ENCODE peak calls at places on chromosome 11, in five cellular contexts. C is CD4-positive, CD25-positive, alpha-beta regulatory T cell; L is BJ; W is CD8-positive, alpha-beta T cell; B is CD4-positive, alpha-beta memory T cell. Q is an unnamed sample. For H3K36me3 and H3K27me3, the result is how much of the 10 kb centered on the place peaks cover.

GRCh38 chr11:115706735-115707134 is 202.5 kb upstream of the CADM1 start:
- DNase-seq in C (no peak), L (no peak), W (no peak), B (no peak), Q (peak)

GRCh38 chr11:34379081-34379480 is 21.3 kb upstream of the ABTB2 start:
- DNase-seq in C (no peak), L (no peak), W (no peak), B (no peak), Q (peak)

GRCh38 chr11:69368119-69368880 is 74.3 kb downstream of the MYEOV start:
- DNase-seq in C (no peak), L (no peak), W (no peak), B (no peak), Q (no peak)

GRCh38 chr11:74755395-74755995 is 6.8 kb downstream of the RNF169 start:
- DNase-seq in C (no peak), L (no peak), W (no peak), B (no peak), Q (no peak)

GRCh38 chr11:9756461-9756860 is 92.6 kb downstream of the SWAP70 start:
- DNase-seq in C (no peak), L (no peak), W (no peak), B (no peak), Q (no peak)

GRCh38 chr11:10502770-10503169 is 38.2 kb downstream of the RNF141 start:
- DNase-seq in C (no peak), L (no peak), W (no peak), B (no peak), Q (no peak)

GRCh38 chr11:6633422-6634408 is 14.5 kb upstream of the TPP1 start:
- DNase-seq in C (no peak), L (no peak), W (no peak), B (no peak), Q (no peak)

GRCh38 chr11:9002920-9003572 is 755 bp downstream of the NRIP3 start:
- DNase-seq in C (no peak), L (no peak), W (peak), B (no peak), Q (no peak)

GRCh38 chr11:112174789-112175595 is at the start of gene BCO2:
- DNase-seq in C (peak), L (peak), W (no peak), B (peak), Q (peak)

GRCh38 chr11:801097-801780 is 3.2 kb upstream of the SLC25A22 start:
- DNase-seq in C (no peak), L (no peak), W (no peak), B (no peak), Q (no peak)

GRCh38 chr11:96324912-96325311 is 18.1 kb downstream of the MAML2 start:
- DNase-seq in C (no peak), L (peak), W (no peak), B (no peak), Q (peak)

GRCh38 chr11:6249822-6250555 is 9.6 kb upstream of the CCKBR start:
- DNase-seq in C (no peak), L (no peak), W (no peak), B (no peak), Q (peak)

GRCh38 chr11:120908521-120909181 is 115.3 kb upstream of the TBCEL start:
- DNase-seq in C (no peak), L (no peak), W (no peak), B (no peak), Q (no peak)

GRCh38 chr11:17923213-17923612 is 89.6 kb downstream of the SERGEF start:
- DNase-seq in C (no peak), L (no peak), W (no peak), B (no peak), Q (no peak)

GRCh38 chr11:70806461-70807194 is 408.3 kb downstream of the CTTN start:
- DNase-seq in C (no peak), L (no peak), W (no peak), B (no peak), Q (no peak)

GRCh38 chr11:22703040-22703439 is 36.6 kb downstream of the GAS2 start:
- DNase-seq in C (no peak), L (no peak), W (no peak), B (no peak), Q (no peak)

GRCh38 chr11:102421262-102421661 is 31.3 kb downstream of the TMEM123 start:
- DNase-seq in C (no peak), L (no peak), W (no peak), B (peak), Q (no peak)

GRCh38 chr11:30984442-30984816 is 385.1 kb downstream of the DCDC1 start:
- DNase-seq in C (no peak), L (no peak), W (no peak), B (no peak), Q (no peak)

GRCh38 chr11:133519560-133519959 is 12.7 kb downstream of the OPCML start:
- DNase-seq in C (no peak), L (no peak), W (no peak), B (no peak), Q (no peak)

GRCh38 chr11:23205156-23205871 is 345.0 kb upstream of the CCDC179 start:
- DNase-seq in C (no peak), L (no peak), W (no peak), B (no peak), Q (no peak)

GRCh38 chr11:70497536-70498075 is 99.3 kb downstream of the CTTN start:
- DNase-seq in C (no peak), L (no peak), W (no peak), B (no peak), Q (no peak)

GRCh38 chr11:47514825-47515647 is 37.9 kb downstream of the CELF1 start:
- DNase-seq in C (no peak), L (peak), W (no peak), B (no peak), Q (peak)

GRCh38 chr11:29334781-29335140 is 682.1 kb downstream of the KCNA4 start:
- DNase-seq in C (no peak), L (no peak), W (no peak), B (no peak), Q (no peak)

GRCh38 chr11:34274712-34275398 is 83.0 kb downstream of the ABTB2 start:
- DNase-seq in C (no peak), L (peak), W (no peak), B (no peak), Q (peak)

DNA sequence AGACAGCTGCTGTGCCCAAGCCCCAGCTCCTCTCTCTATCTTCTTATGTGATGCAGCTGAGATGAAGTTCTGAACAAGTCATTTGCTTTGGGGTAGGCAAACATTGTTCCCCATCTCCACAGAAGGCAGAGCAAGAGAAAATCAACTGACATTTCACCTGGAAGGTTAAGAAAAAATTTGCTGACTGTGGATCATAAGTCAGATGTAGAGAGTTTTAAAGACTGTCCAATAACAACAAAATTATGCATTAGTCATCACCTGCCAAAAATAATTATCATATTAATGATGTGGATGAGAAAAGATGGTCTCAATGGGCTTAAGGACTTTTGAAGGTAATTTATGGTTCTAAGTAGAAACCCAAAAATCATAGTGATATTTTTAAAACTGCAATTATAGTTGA is 59.2 kb downstream of the KCNJ1 start:
- DNase-seq in C (no peak), L (no peak), W (no peak), B (no peak), Q (no peak)
- H3K36me3 ChIP-seq in C (half or more), L (under half), W (half or more), B (half or more), Q (under half)

DNA sequence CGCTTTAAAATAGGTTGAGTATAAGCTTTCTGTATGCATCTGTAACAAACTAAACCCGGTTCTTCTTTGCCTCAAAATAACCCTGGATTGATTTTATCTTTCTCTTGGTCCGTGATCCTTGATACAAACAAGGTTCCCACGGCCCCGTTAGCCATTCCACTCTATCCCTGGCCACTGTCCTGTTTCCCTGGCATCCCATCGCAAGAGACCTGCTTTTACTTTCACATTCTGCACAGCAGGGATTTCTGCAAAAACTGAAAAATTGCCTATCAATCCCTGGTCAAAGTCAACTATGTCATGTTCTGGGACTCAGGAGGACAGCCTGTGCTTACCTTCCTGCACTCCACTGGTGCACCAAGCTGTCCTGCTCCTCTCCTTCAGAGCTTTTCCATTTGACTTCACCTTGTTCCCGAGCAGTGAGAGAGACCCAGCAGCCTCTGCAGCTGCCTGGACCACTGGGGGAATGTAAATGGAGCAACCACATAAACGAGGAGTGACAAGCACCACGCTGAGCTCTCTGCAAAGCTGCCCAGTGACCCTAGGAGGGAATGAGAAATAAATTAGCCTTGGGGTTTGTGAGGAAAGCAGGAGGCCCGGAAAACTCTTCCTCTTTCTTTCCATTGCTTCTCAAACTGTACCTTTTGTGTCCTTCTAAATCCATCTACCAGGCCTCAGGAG is 175.9 kb downstream of the NTM start:
- DNase-seq in C (no peak), L (no peak), W (no peak), B (no peak), Q (no peak)
- H3K4me3 ChIP-seq in C (no peak), L (no peak), W (no peak), B (no peak), Q (no peak)

GRCh38 chr11:19762266-19762665 is 49.6 kb downstream of the NAV2 start:
- DNase-seq in C (no peak), L (no peak), W (no peak), B (no peak), Q (no peak)

GRCh38 chr11:19766206-19766605 is 53.6 kb downstream of the NAV2 start:
- DNase-seq in C (no peak), L (no peak), W (no peak), B (no peak), Q (no peak)

GRCh38 chr11:19766810-19767209 is 54.2 kb downstream of the NAV2 start:
- DNase-seq in C (no peak), L (no peak), W (no peak), B (no peak), Q (peak)

GRCh38 chr11:19759389-19759788 is 46.8 kb downstream of the NAV2 start:
- DNase-seq in C (no peak), L (no peak), W (no peak), B (no peak), Q (no peak)

DNA sequence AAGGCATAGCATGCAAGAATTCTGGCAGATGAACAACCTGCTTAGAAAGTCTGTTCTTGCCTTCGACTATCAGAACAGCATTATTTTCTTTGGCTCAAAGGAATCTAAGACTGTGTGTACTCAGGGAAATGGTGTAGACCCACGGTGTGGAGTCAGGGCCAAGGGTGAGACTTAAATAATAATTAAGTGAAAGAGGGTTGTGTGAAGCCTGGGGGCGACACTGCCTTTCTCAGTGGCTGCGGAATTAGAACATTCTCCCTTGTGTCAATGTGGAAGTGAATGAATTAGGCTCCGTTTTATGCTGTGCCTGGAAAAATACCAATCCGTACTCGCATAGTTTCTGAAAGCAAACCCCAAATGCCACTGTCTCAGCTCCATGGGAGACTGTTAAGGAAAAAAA is 50.7 kb downstream of the NAV2 start:
- DNase-seq in C (no peak), L (no peak), W (no peak), B (no peak), Q (no peak)
- H3K27me3 ChIP-seq in C (under half), L (under half), W (under half), B (under half), Q (under half)

GRCh38 chr11:66475349-66476172 is 4.7 kb upstream of the DPP3 start:
- DNase-seq in C (no peak), L (no peak), W (no peak), B (no peak), Q (no peak)

GRCh38 chr11:66476173-66476840 is 3.9 kb upstream of the DPP3 start:
- DNase-seq in C (no peak), L (no peak), W (no peak), B (no peak), Q (no peak)

GRCh38 chr11:66473167-66473566 is 6.5 kb downstream of the PELI3 start:
- DNase-seq in C (no peak), L (no peak), W (no peak), B (no peak), Q (no peak)

GRCh38 chr11:66472054-66472453 is 5.3 kb downstream of the PELI3 start:
- DNase-seq in C (no peak), L (no peak), W (no peak), B (no peak), Q (no peak)

DNA sequence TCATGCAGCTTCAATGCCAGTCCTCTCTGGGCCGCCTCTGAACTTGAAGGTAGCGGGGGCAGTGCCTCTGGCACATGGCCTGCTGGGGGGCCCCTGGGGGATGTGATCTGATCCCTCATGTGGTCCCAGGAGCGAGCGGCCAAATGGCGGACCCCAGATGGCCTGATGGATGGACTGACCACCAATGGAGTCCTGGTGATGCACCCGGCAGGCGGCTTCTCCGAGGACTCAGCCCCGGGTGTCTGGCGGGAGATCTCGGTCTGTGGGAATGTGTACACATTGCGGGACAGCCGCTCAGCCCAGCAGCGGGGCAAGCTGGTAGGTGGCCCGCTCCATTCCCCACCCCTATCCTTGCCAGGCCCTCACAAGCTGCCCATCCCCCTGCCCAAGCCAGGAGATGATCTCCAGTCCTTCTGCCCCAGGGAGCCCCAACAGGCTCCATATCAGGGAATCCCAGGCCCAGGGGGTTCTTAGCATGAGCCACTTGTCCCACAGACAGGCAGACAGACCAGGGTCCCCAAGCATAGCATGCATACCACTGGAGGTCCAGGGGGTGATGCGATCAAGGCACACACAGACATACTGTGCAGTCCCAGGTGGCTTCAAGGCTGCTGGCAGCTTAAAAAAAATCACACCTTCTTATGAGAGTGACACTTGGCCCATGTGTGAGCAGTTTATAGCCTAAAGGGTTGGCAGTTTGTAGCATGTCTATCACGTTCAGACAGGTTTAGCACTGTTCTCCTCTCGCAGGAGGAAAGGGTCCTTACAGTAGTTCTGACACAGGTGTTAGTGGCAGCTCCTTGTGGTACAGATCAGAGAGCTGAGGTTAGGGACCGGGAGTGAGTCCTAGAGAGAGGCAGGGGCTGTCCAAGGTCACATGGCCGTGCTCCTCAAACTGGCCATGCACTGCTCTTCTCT is 6.4 kb upstream of the DPP3 start:
- DNase-seq in C (no peak), L (no peak), W (no peak), B (no peak), Q (no peak)
- H3K36me3 ChIP-seq in C (under half), L (under half), W (under half), B (under half), Q (under half)

GRCh38 chr11:134994431-134994830 is 582.4 kb upstream of the B3GAT1 start:
- DNase-seq in C (no peak), L (no peak), W (no peak), B (no peak), Q (no peak)
- H3K4me3 ChIP-seq in C (no peak), L (no peak), W (no peak), B (no peak), Q (no peak)

DNA sequence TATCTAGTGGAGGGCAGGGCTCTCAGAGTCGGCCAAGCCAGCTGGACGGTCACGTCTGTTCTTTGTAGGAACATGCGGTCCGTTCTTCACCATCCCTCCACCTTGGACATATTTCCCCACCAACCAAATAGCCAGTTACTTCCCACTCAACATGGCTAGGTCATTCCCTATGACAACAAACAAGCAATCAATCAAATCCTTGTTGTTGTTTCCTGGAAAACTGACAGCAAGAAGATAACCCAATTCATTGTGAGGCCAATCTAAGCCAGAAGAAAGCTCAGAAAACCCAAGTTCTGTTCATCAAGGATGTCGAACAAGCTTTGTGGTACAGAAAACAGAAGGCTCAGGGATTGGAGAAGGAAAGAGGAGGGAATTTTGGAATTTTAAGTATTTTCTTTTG is 10.9 kb downstream of the PLAAT5 start:
- DNase-seq in C (no peak), L (no peak), W (no peak), B (no peak), Q (no peak)
- H3K27me3 ChIP-seq in C (under half), L (under half), W (under half), B (under half), Q (under half)

GRCh38 chr11:93740031-93740801 is 1.1 kb downstream of the TAF1D start:
- DNase-seq in C (peak), L (peak), W (no peak), B (peak), Q (peak)
- H3K36me3 ChIP-seq in C (under half), L (under half), W (under half), B (under half), Q (half or more)

Q was measured in MG63.